ENCODE peak calls at places on chromosomes 4 and X, in eight cellular contexts. One of them, this sample, is unnamed.

GRCh38 chr4:1058198-1058996 is 47.0 kb downstream of the FGFRL1 start:
- DNase-seq in ovary: no peak
- DNase-seq in fibroblast of pulmonary artery: no peak
- DNase-seq in HCT116: no peak
- DNase-seq in CD4-positive, CD25-positive, alpha-beta regulatory T cell: no peak
- DNase-seq in anterior cingulate cortex: no peak
- DNase-seq in brain microvascular endothelial cell: no peak
- DNase-seq in AG08396: no peak
- DNase-seq in this sample: no peak

GRCh38 chr4:1047976-1048780 is 36.8 kb downstream of the FGFRL1 start:
- DNase-seq in CD4-positive, CD25-positive, alpha-beta regulatory T cell: no peak
- DNase-seq in anterior cingulate cortex: no peak
- DNase-seq in HCT116: no peak
- DNase-seq in ovary: peak
- DNase-seq in brain microvascular endothelial cell: no peak
- DNase-seq in fibroblast of pulmonary artery: no peak
- DNase-seq in AG08396: no peak
- DNase-seq in this sample: no peak

GRCh38 chr4:148800943-148801342 is 358.7 kb upstream of the NR3C2 start:
- DNase-seq in anterior cingulate cortex: no peak
- DNase-seq in AG08396: no peak
- DNase-seq in brain microvascular endothelial cell: no peak
- DNase-seq in HCT116: no peak
- DNase-seq in fibroblast of pulmonary artery: no peak
- DNase-seq in CD4-positive, CD25-positive, alpha-beta regulatory T cell: no peak
- DNase-seq in ovary: no peak
- DNase-seq in this sample: no peak

GRCh38 chr4:74682567-74683359 is 111.6 kb downstream of the BTC start:
- DNase-seq in AG08396: peak
- DNase-seq in ovary: no peak
- DNase-seq in fibroblast of pulmonary artery: peak
- DNase-seq in CD4-positive, CD25-positive, alpha-beta regulatory T cell: no peak
- DNase-seq in HCT116: peak
- DNase-seq in anterior cingulate cortex: no peak
- DNase-seq in brain microvascular endothelial cell: peak
- DNase-seq in this sample: peak

GRCh38 chr4:158005021-158005420 is 167.8 kb downstream of the GASK1B start:
- DNase-seq in ovary: no peak
- DNase-seq in CD4-positive, CD25-positive, alpha-beta regulatory T cell: no peak
- DNase-seq in AG08396: no peak
- DNase-seq in fibroblast of pulmonary artery: no peak
- DNase-seq in HCT116: no peak
- DNase-seq in anterior cingulate cortex: no peak
- DNase-seq in brain microvascular endothelial cell: no peak
- DNase-seq in this sample: no peak

GRCh38 chrX:19964017-19964710 is 26.7 kb downstream of the BCLAF3 start:
- DNase-seq in AG08396: no peak
- DNase-seq in ovary: no peak
- DNase-seq in anterior cingulate cortex: no peak
- DNase-seq in brain microvascular endothelial cell: no peak
- DNase-seq in HCT116: no peak
- DNase-seq in CD4-positive, CD25-positive, alpha-beta regulatory T cell: no peak
- DNase-seq in fibroblast of pulmonary artery: no peak
- DNase-seq in this sample: no peak

GRCh38 chr4:139659735-139660424 is 5.7 kb upstream of the MGST2 start:
- DNase-seq in anterior cingulate cortex: no peak
- DNase-seq in brain microvascular endothelial cell: no peak
- DNase-seq in AG08396: no peak
- DNase-seq in CD4-positive, CD25-positive, alpha-beta regulatory T cell: no peak
- DNase-seq in ovary: no peak
- DNase-seq in fibroblast of pulmonary artery: no peak
- DNase-seq in HCT116: no peak
- DNase-seq in this sample: no peak

GRCh38 chr4:76984788-76985211 is 35.2 kb downstream of the SEPTIN11 start:
- DNase-seq in anterior cingulate cortex: no peak
- DNase-seq in fibroblast of pulmonary artery: peak
- DNase-seq in brain microvascular endothelial cell: peak
- DNase-seq in HCT116: no peak
- DNase-seq in CD4-positive, CD25-positive, alpha-beta regulatory T cell: no peak
- DNase-seq in AG08396: peak
- DNase-seq in ovary: peak
- DNase-seq in this sample: peak

GRCh38 chr4:76752911-76753494 is 144.9 kb downstream of the SOWAHB start:
- DNase-seq in ovary: no peak
- DNase-seq in fibroblast of pulmonary artery: peak
- DNase-seq in anterior cingulate cortex: no peak
- DNase-seq in AG08396: peak
- DNase-seq in brain microvascular endothelial cell: peak
- DNase-seq in HCT116: peak
- DNase-seq in CD4-positive, CD25-positive, alpha-beta regulatory T cell: no peak
- DNase-seq in this sample: peak

GRCh38 chr4:5215321-5215720 is 164.0 kb downstream of the STK32B start:
- DNase-seq in ovary: no peak
- DNase-seq in CD4-positive, CD25-positive, alpha-beta regulatory T cell: no peak
- DNase-seq in HCT116: no peak
- DNase-seq in fibroblast of pulmonary artery: no peak
- DNase-seq in brain microvascular endothelial cell: no peak
- DNase-seq in AG08396: no peak
- DNase-seq in anterior cingulate cortex: no peak
- DNase-seq in this sample: no peak

GRCh38 chr4:80243274-80244018 is 23.0 kb upstream of the FGF5 start:
- DNase-seq in HCT116: no peak
- DNase-seq in ovary: no peak
- DNase-seq in AG08396: no peak
- DNase-seq in fibroblast of pulmonary artery: no peak
- DNase-seq in anterior cingulate cortex: no peak
- DNase-seq in CD4-positive, CD25-positive, alpha-beta regulatory T cell: no peak
- DNase-seq in brain microvascular endothelial cell: no peak
- DNase-seq in this sample: no peak

GRCh38 chrX:150558424-150558823 is 10.0 kb upstream of the MTM1 start:
- DNase-seq in HCT116: no peak
- DNase-seq in anterior cingulate cortex: no peak
- DNase-seq in brain microvascular endothelial cell: no peak
- DNase-seq in fibroblast of pulmonary artery: no peak
- DNase-seq in ovary: no peak
- DNase-seq in AG08396: no peak
- DNase-seq in CD4-positive, CD25-positive, alpha-beta regulatory T cell: no peak
- DNase-seq in this sample: no peak

GRCh38 chrX:15755091-15755490 is 17.0 kb downstream of the CA5B start:
- DNase-seq in anterior cingulate cortex: no peak
- DNase-seq in brain microvascular endothelial cell: no peak
- DNase-seq in CD4-positive, CD25-positive, alpha-beta regulatory T cell: no peak
- DNase-seq in fibroblast of pulmonary artery: no peak
- DNase-seq in HCT116: no peak
- DNase-seq in AG08396: no peak
- DNase-seq in ovary: no peak
- DNase-seq in this sample: no peak

GRCh38 chrX:2261838-2262678 is 238.7 kb downstream of the DHRSX start:
- DNase-seq in ovary: no peak
- DNase-seq in brain microvascular endothelial cell: no peak
- DNase-seq in AG08396: no peak
- DNase-seq in fibroblast of pulmonary artery: no peak
- DNase-seq in CD4-positive, CD25-positive, alpha-beta regulatory T cell: no peak
- DNase-seq in HCT116: no peak
- DNase-seq in anterior cingulate cortex: no peak
- DNase-seq in this sample: no peak

GRCh38 chrX:29470029-29470428 is 745.3 kb upstream of the MAGEB2 start:
- DNase-seq in CD4-positive, CD25-positive, alpha-beta regulatory T cell: no peak
- DNase-seq in brain microvascular endothelial cell: no peak
- DNase-seq in fibroblast of pulmonary artery: peak
- DNase-seq in anterior cingulate cortex: no peak
- DNase-seq in ovary: no peak
- DNase-seq in HCT116: peak
- DNase-seq in AG08396: no peak
- DNase-seq in this sample: no peak

GRCh38 chr4:112765317-112765989 is 128.5 kb downstream of the LARP7 start:
- DNase-seq in ovary: no peak
- DNase-seq in anterior cingulate cortex: no peak
- DNase-seq in brain microvascular endothelial cell: peak
- DNase-seq in AG08396: peak
- DNase-seq in fibroblast of pulmonary artery: peak
- DNase-seq in HCT116: peak
- DNase-seq in CD4-positive, CD25-positive, alpha-beta regulatory T cell: peak
- DNase-seq in this sample: no peak

GRCh38 chr4:26141916-26142638 is 178.7 kb upstream of the RBPJ start:
- DNase-seq in anterior cingulate cortex: no peak
- DNase-seq in fibroblast of pulmonary artery: peak
- DNase-seq in ovary: no peak
- DNase-seq in AG08396: peak
- DNase-seq in CD4-positive, CD25-positive, alpha-beta regulatory T cell: peak
- DNase-seq in HCT116: no peak
- DNase-seq in brain microvascular endothelial cell: no peak
- DNase-seq in this sample: peak

GRCh38 chrX:50762578-50762977 is 51.4 kb downstream of the SHROOM4 start:
- DNase-seq in anterior cingulate cortex: no peak
- DNase-seq in HCT116: no peak
- DNase-seq in CD4-positive, CD25-positive, alpha-beta regulatory T cell: no peak
- DNase-seq in ovary: no peak
- DNase-seq in brain microvascular endothelial cell: no peak
- DNase-seq in fibroblast of pulmonary artery: peak
- DNase-seq in AG08396: no peak
- DNase-seq in this sample: no peak

GRCh38 chr4:40550900-40551546 is 78.6 kb downstream of the RBM47 start:
- DNase-seq in ovary: no peak
- DNase-seq in HCT116: peak
- DNase-seq in fibroblast of pulmonary artery: peak
- DNase-seq in AG08396: no peak
- DNase-seq in brain microvascular endothelial cell: peak
- DNase-seq in anterior cingulate cortex: no peak
- DNase-seq in CD4-positive, CD25-positive, alpha-beta regulatory T cell: peak
- DNase-seq in this sample: peak

GRCh38 chr4:187227907-187228699 is 504.4 kb upstream of the FAT1 start:
- DNase-seq in AG08396: no peak
- DNase-seq in brain microvascular endothelial cell: peak
- DNase-seq in CD4-positive, CD25-positive, alpha-beta regulatory T cell: no peak
- DNase-seq in ovary: no peak
- DNase-seq in anterior cingulate cortex: no peak
- DNase-seq in HCT116: no peak
- DNase-seq in fibroblast of pulmonary artery: no peak
- DNase-seq in this sample: no peak

GRCh38 chrX:132883358-132883908 is 75.0 kb downstream of the HS6ST2 start:
- DNase-seq in AG08396: no peak
- DNase-seq in HCT116: no peak
- DNase-seq in CD4-positive, CD25-positive, alpha-beta regulatory T cell: no peak
- DNase-seq in brain microvascular endothelial cell: no peak
- DNase-seq in anterior cingulate cortex: no peak
- DNase-seq in ovary: no peak
- DNase-seq in fibroblast of pulmonary artery: no peak
- DNase-seq in this sample: no peak

GRCh38 chr4:105023668-105024055 is 123.0 kb upstream of the TET2 start:
- DNase-seq in anterior cingulate cortex: no peak
- DNase-seq in AG08396: no peak
- DNase-seq in HCT116: no peak
- DNase-seq in ovary: no peak
- DNase-seq in brain microvascular endothelial cell: no peak
- DNase-seq in CD4-positive, CD25-positive, alpha-beta regulatory T cell: no peak
- DNase-seq in fibroblast of pulmonary artery: no peak
- DNase-seq in this sample: no peak

GRCh38 chrX:15761564-15762191 is 23.6 kb downstream of the CA5B start:
- DNase-seq in HCT116: no peak
- DNase-seq in fibroblast of pulmonary artery: peak
- DNase-seq in CD4-positive, CD25-positive, alpha-beta regulatory T cell: peak
- DNase-seq in AG08396: peak
- DNase-seq in ovary: no peak
- DNase-seq in brain microvascular endothelial cell: peak
- DNase-seq in anterior cingulate cortex: peak
- DNase-seq in this sample: peak

GRCh38 chr4:162645381-162645780 is 481.6 kb upstream of the FSTL5 start:
- DNase-seq in brain microvascular endothelial cell: peak
- DNase-seq in CD4-positive, CD25-positive, alpha-beta regulatory T cell: no peak
- DNase-seq in ovary: no peak
- DNase-seq in HCT116: no peak
- DNase-seq in fibroblast of pulmonary artery: peak
- DNase-seq in anterior cingulate cortex: no peak
- DNase-seq in AG08396: no peak
- DNase-seq in this sample: no peak

GRCh38 chr4:107896158-107896645 is 35.1 kb upstream of the CYP2U1 start:
- DNase-seq in anterior cingulate cortex: no peak
- DNase-seq in CD4-positive, CD25-positive, alpha-beta regulatory T cell: no peak
- DNase-seq in ovary: no peak
- DNase-seq in HCT116: peak
- DNase-seq in fibroblast of pulmonary artery: peak
- DNase-seq in brain microvascular endothelial cell: peak
- DNase-seq in AG08396: peak
- DNase-seq in this sample: peak

GRCh38 chr4:182928061-182928460 is 10.9 kb upstream of the DCTD start:
- DNase-seq in anterior cingulate cortex: no peak
- DNase-seq in brain microvascular endothelial cell: no peak
- DNase-seq in ovary: no peak
- DNase-seq in HCT116: no peak
- DNase-seq in fibroblast of pulmonary artery: no peak
- DNase-seq in CD4-positive, CD25-positive, alpha-beta regulatory T cell: no peak
- DNase-seq in AG08396: no peak
- DNase-seq in this sample: no peak

GRCh38 chrX:40736170-40736505 is 796 bp upstream of the MED14 start:
- DNase-seq in CD4-positive, CD25-positive, alpha-beta regulatory T cell: no peak
- DNase-seq in ovary: no peak
- DNase-seq in fibroblast of pulmonary artery: no peak
- DNase-seq in anterior cingulate cortex: no peak
- DNase-seq in AG08396: no peak
- DNase-seq in brain microvascular endothelial cell: no peak
- DNase-seq in HCT116: no peak
- DNase-seq in this sample: no peak

GRCh38 chr4:105472871-105473339 is 957 bp downstream of the PPA2 start:
- DNase-seq in AG08396: no peak
- DNase-seq in ovary: no peak
- DNase-seq in CD4-positive, CD25-positive, alpha-beta regulatory T cell: no peak
- DNase-seq in HCT116: no peak
- DNase-seq in anterior cingulate cortex: no peak
- DNase-seq in brain microvascular endothelial cell: no peak
- DNase-seq in fibroblast of pulmonary artery: no peak
- DNase-seq in this sample: peak

GRCh38 chr4:87002682-87003043 is 67.9 kb downstream of the AFF1 start:
- DNase-seq in ovary: no peak
- DNase-seq in HCT116: no peak
- DNase-seq in anterior cingulate cortex: no peak
- DNase-seq in fibroblast of pulmonary artery: no peak
- DNase-seq in brain microvascular endothelial cell: no peak
- DNase-seq in CD4-positive, CD25-positive, alpha-beta regulatory T cell: no peak
- DNase-seq in AG08396: no peak
- DNase-seq in this sample: no peak

GRCh38 chrX:154730271-154730883 is 20.5 kb downstream of the GAB3 start:
- DNase-seq in ovary: peak
- DNase-seq in fibroblast of pulmonary artery: peak
- DNase-seq in CD4-positive, CD25-positive, alpha-beta regulatory T cell: no peak
- DNase-seq in brain microvascular endothelial cell: peak
- DNase-seq in AG08396: no peak
- DNase-seq in anterior cingulate cortex: no peak
- DNase-seq in HCT116: no peak
- DNase-seq in this sample: peak

GRCh38 chrX:22963186-22963585 is 36.6 kb upstream of the DDX53 start:
- DNase-seq in HCT116: no peak
- DNase-seq in fibroblast of pulmonary artery: no peak
- DNase-seq in ovary: no peak
- DNase-seq in brain microvascular endothelial cell: no peak
- DNase-seq in anterior cingulate cortex: no peak
- DNase-seq in CD4-positive, CD25-positive, alpha-beta regulatory T cell: no peak
- DNase-seq in AG08396: no peak
- DNase-seq in this sample: no peak

This sample was measured in AG08395.